ENCODE peak calls at places on chromosomes 1 and 21, in eight cellular contexts. C is GF-D8; R is bronchial epithelial cell; K is mesendoderm; E is NCI-H1417; Y is stimulated activated CD8-positive, alpha-beta memory T cell treated with anti-CD3 and anti-CD28 coated beads, Interleukin-7, amount 100 ng/mL, for 24 hours; F is NCI-H69; T is GM03348. A is an unnamed sample.

GRCh38 chr1:230094746-230095145 is 27.7 kb downstream of the GALNT2 start:
- DNase-seq in C (no peak), R (no peak), K (peak), E (no peak), Y (no peak), F (no peak), T (no peak), A (no peak)

GRCh38 chr1:43981636-43982035 is 2.6 kb downstream of the B4GALT2 start:
- DNase-seq in C (no peak), R (no peak), K (no peak), E (no peak), Y (no peak), F (no peak), T (no peak), A (no peak)

GRCh38 chr1:54697896-54698295 is 17.8 kb upstream of the TTC4 start:
- DNase-seq in C (no peak), R (no peak), K (no peak), E (no peak), Y (no peak), F (no peak), T (no peak), A (no peak)

GRCh38 chr1:6949991-6950765 is 164.9 kb downstream of the CAMTA1 start:
- DNase-seq in C (no peak), R (no peak), K (peak), E (no peak), Y (no peak), F (no peak), T (no peak), A (no peak)

GRCh38 chr1:57400041-57400440 is 23.8 kb downstream of the DAB1 start:
- DNase-seq in C (no peak), R (no peak), K (no peak), E (no peak), Y (no peak), F (no peak), T (no peak), A (no peak)

GRCh38 chr1:232130815-232131474 is 499.0 kb downstream of the SIPA1L2 start:
- DNase-seq in C (no peak), R (peak), K (peak), E (no peak), Y (no peak), F (no peak), T (no peak), A (no peak)

GRCh38 chr1:68174173-68175113 is 57.9 kb downstream of the WLS start:
- DNase-seq in C (no peak), R (peak), K (peak), E (no peak), Y (no peak), F (peak), T (peak), A (no peak)

GRCh38 chr1:89941110-89941770 is 53.7 kb upstream of the ZNF326 start:
- DNase-seq in C (peak), R (no peak), K (peak), E (peak), Y (no peak), F (peak), T (no peak), A (no peak)

GRCh38 chr1:15758953-15759661 is 512 bp downstream of the FBLIM1 start:
- DNase-seq in C (no peak), R (no peak), K (no peak), E (no peak), Y (no peak), F (peak), T (peak), A (no peak)

GRCh38 chr1:177219458-177220390 is 49.0 kb downstream of the BRINP2 start:
- DNase-seq in C (no peak), R (peak), K (no peak), E (no peak), Y (no peak), F (no peak), T (no peak), A (no peak)

GRCh38 chr21:43203523-43204080 is 34.8 kb downstream of the CRYAA start:
- DNase-seq in C (no peak), R (no peak), K (no peak), E (no peak), Y (no peak), F (no peak), T (no peak), A (no peak)

GRCh38 chr1:2259668-2260392 is 31.7 kb downstream of the SKI start:
- DNase-seq in C (no peak), R (no peak), K (no peak), E (peak), Y (no peak), F (no peak), T (no peak), A (peak)

GRCh38 chr1:40316595-40317393 is at the start of gene COL9A2:
- DNase-seq in C (no peak), R (no peak), K (peak), E (peak), Y (no peak), F (peak), T (peak), A (peak)

GRCh38 chr21:16322423-16322822 is 592.6 kb downstream of the USP25 start:
- DNase-seq in C (no peak), R (no peak), K (no peak), E (no peak), Y (no peak), F (no peak), T (no peak), A (no peak)

GRCh38 chr1:227947678-227948492 is at the start of gene WNT9A:
- DNase-seq in C (no peak), R (peak), K (peak), E (peak), Y (no peak), F (peak), T (peak), A (peak)

GRCh38 chr1:171841050-171841910 is at the start of gene DNM3:
- DNase-seq in C (no peak), R (peak), K (peak), E (peak), Y (peak), F (peak), T (peak), A (peak)

GRCh38 chr1:110746644-110747259 is 72.0 kb upstream of the KCNA3 start:
- DNase-seq in C (no peak), R (peak), K (peak), E (no peak), Y (no peak), F (no peak), T (peak), A (peak)

GRCh38 chr1:193543259-193543658 is 356.8 kb upstream of the B3GALT2 start:
- DNase-seq in C (no peak), R (no peak), K (no peak), E (no peak), Y (no peak), F (no peak), T (peak), A (no peak)

GRCh38 chr21:45577806-45578801 is 35.9 kb upstream of the SLC19A1 start:
- DNase-seq in C (no peak), R (no peak), K (no peak), E (peak), Y (no peak), F (peak), T (no peak), A (no peak)

GRCh38 chr1:12475158-12475934 is 142.7 kb downstream of the DHRS3 start:
- DNase-seq in C (no peak), R (peak), K (no peak), E (no peak), Y (no peak), F (no peak), T (no peak), A (no peak)

GRCh38 chr21:31042080-31042464 is 3.8 kb upstream of the KRTAP19-8 start:
- DNase-seq in C (no peak), R (no peak), K (no peak), E (no peak), Y (no peak), F (no peak), T (no peak), A (no peak)

GRCh38 chr1:29017975-29018712 is 103.8 kb downstream of the EPB41 start:
- DNase-seq in C (no peak), R (no peak), K (no peak), E (no peak), Y (no peak), F (no peak), T (no peak), A (no peak)

GRCh38 chr1:226092955-226093354 is 30.4 kb downstream of the H3-3A start:
- DNase-seq in C (no peak), R (peak), K (no peak), E (no peak), Y (no peak), F (no peak), T (peak), A (no peak)

GRCh38 chr1:244651956-244652698 is 799 bp upstream of the DESI2 start:
- DNase-seq in C (no peak), R (no peak), K (no peak), E (no peak), Y (no peak), F (peak), T (no peak), A (no peak)

GRCh38 chr1:32702599-32703478 is at the start of gene SYNC:
- DNase-seq in C (no peak), R (no peak), K (no peak), E (no peak), Y (no peak), F (peak), T (peak), A (no peak)

GRCh38 chr1:178540646-178541045 is 27.7 kb downstream of the TEX35 start:
- DNase-seq in C (no peak), R (peak), K (no peak), E (no peak), Y (no peak), F (no peak), T (peak), A (no peak)

GRCh38 chr1:216686860-216687545 is 36.2 kb downstream of the ESRRG start:
- DNase-seq in C (no peak), R (peak), K (peak), E (no peak), Y (no peak), F (peak), T (no peak), A (no peak)

GRCh38 chr1:99137546-99138206 is 126.6 kb upstream of the PLPPR4 start:
- DNase-seq in C (no peak), R (no peak), K (no peak), E (no peak), Y (no peak), F (no peak), T (no peak), A (no peak)

GRCh38 chr1:240602189-240602588 is 9.8 kb downstream of the GREM2 start:
- DNase-seq in C (no peak), R (peak), K (no peak), E (no peak), Y (no peak), F (no peak), T (peak), A (no peak)

GRCh38 chr1:22830131-22830566 is 119.5 kb downstream of the EPHB2 start:
- DNase-seq in C (no peak), R (peak), K (no peak), E (peak), Y (no peak), F (no peak), T (no peak), A (no peak)

GRCh38 chr1:226541631-226542622 is 6.6 kb upstream of the STUM start:
- DNase-seq in C (no peak), R (peak), K (no peak), E (no peak), Y (no peak), F (peak), T (no peak), A (no peak)

GRCh38 chr1:67791261-67791660 is 42.0 kb downstream of the GNG12 start:
- DNase-seq in C (no peak), R (peak), K (no peak), E (no peak), Y (no peak), F (no peak), T (peak), A (no peak)

GRCh38 chr1:63670164-63670563 is 77.0 kb downstream of the PGM1 start:
- DNase-seq in C (no peak), R (no peak), K (no peak), E (no peak), Y (no peak), F (no peak), T (no peak), A (no peak)

GRCh38 chr1:70760170-70760569 is 287.4 kb downstream of the PTGER3 start:
- DNase-seq in C (no peak), R (no peak), K (no peak), E (no peak), Y (no peak), F (no peak), T (peak), A (no peak)

GRCh38 chr1:76865696-76866291 is 1.5 kb upstream of the ST6GALNAC5 start:
- DNase-seq in C (no peak), R (no peak), K (no peak), E (no peak), Y (no peak), F (peak), T (peak), A (no peak)

GRCh38 chr1:50368179-50369007 is 54.9 kb downstream of the DMRTA2 start:
- DNase-seq in C (no peak), R (no peak), K (peak), E (peak), Y (no peak), F (peak), T (peak), A (peak)

GRCh38 chr1:10958614-10959013 is 53.8 kb upstream of the TARDBP start:
- DNase-seq in C (no peak), R (no peak), K (peak), E (peak), Y (no peak), F (peak), T (no peak), A (no peak)

GRCh38 chr1:75672108-75672507 is 52.4 kb upstream of the ACADM start:
- DNase-seq in C (no peak), R (no peak), K (peak), E (no peak), Y (no peak), F (no peak), T (no peak), A (no peak)

GRCh38 chr21:31186916-31187315 is 148.6 kb upstream of the KRTAP19-8 start:
- DNase-seq in C (no peak), R (no peak), K (peak), E (no peak), Y (no peak), F (peak), T (no peak), A (no peak)

A was measured in substantia nigra.